ENCODE peak calls at places on chromosomes 3 and 15, in four cellular contexts. Q is left ventricle myocardium inferior, V is activated B cell treated with CpG ODN at 0.5 μM for 24 hours, J is PC-9. G is an unnamed sample.
A peak's percentile ranks its signal among the peaks of the same experiment; 100 is the strongest.

GRCh38 chr3:45057557-45057956 is 31.5 kb downstream of the CLEC3B start:
- DNase-seq in Q (no peak), V (no peak), J (peak; percentile 66), G (no peak)

GRCh38 chr3:161295325-161295724 is 74.2 kb downstream of the NMD3 start:
- DNase-seq in J (no peak), Q (no peak), V (no peak), G (no peak)

GRCh38 chr15:89751748-89752147 is 699 bp upstream of the MESP1 start:
- DNase-seq in Q (no peak), V (no peak), J (peak; percentile 97), G (no peak)

GRCh38 chr3:120561251-120562045 is 34.7 kb upstream of the NDUFB4 start:
- DNase-seq in Q (peak; percentile 66), V (peak; percentile 36), J (no peak), G (peak; percentile 82)

GRCh38 chr3:186612721-186613636 is at the start of gene AHSG:
- DNase-seq in V (no peak), Q (no peak), J (no peak), G (no peak)

GRCh38 chr15:70437882-70438331 is 325.5 kb downstream of the UACA start:
- DNase-seq in Q (no peak), V (no peak), J (peak; percentile 85), G (no peak)

GRCh38 chr3:116440196-116440595 is 5.1 kb downstream of the LSAMP start:
- DNase-seq in J (no peak), V (no peak), Q (no peak), G (no peak)

GRCh38 chr3:190586631-190587000 is 72.7 kb downstream of the IL1RAP start:
- DNase-seq in V (no peak), J (peak; percentile 62), Q (no peak), G (no peak)

GRCh38 chr15:70023064-70023768 is 74.5 kb downstream of the TLE3 start:
- DNase-seq in Q (no peak), V (no peak), J (peak; percentile 66), G (no peak)

GRCh38 chr15:95690631-95691340 is 639.7 kb upstream of the NR2F2 start:
- DNase-seq in Q (no peak), J (no peak), V (no peak), G (no peak)

GRCh38 chr15:66894986-66895780 is 170.2 kb upstream of the SMAD3 start:
- DNase-seq in J (no peak), V (no peak), Q (no peak), G (no peak)

GRCh38 chr3:10772230-10773161 is 43.5 kb upstream of the SLC6A11 start:
- DNase-seq in V (no peak), Q (no peak), J (no peak), G (peak; percentile 30)

GRCh38 chr3:138797508-138798038 is 37.2 kb downstream of the PIK3CB start:
- DNase-seq in Q (no peak), V (no peak), J (no peak), G (no peak)

GRCh38 chr3:116423365-116423764 is 21.9 kb downstream of the LSAMP start:
- DNase-seq in V (no peak), J (no peak), Q (no peak), G (no peak)

GRCh38 chr3:124592658-124593441 is 137.4 kb upstream of the UMPS start:
- DNase-seq in Q (no peak), V (no peak), J (peak; percentile 98), G (no peak)

GRCh38 chr3:52293491-52294319 is 6.1 kb downstream of the GLYCTK start:
- DNase-seq in Q (no peak), J (no peak), V (no peak), G (no peak)

GRCh38 chr3:25397150-25397549 is 30.9 kb upstream of the RARB start:
- DNase-seq in J (no peak), Q (no peak), V (no peak), G (no peak)

GRCh38 chr3:64291345-64291744 is 66.1 kb upstream of the PRICKLE2 start:
- DNase-seq in Q (no peak), J (peak; percentile 69), V (no peak), G (no peak)

GRCh38 chr3:190514163-190515153 is 573 bp downstream of the IL1RAP start:
- DNase-seq in V (peak; percentile 27), Q (peak; percentile 37), J (peak; percentile 60), G (peak; percentile 34)

GRCh38 chr3:143974181-143974876 is 2.7 kb downstream of the DIPK2A start:
- DNase-seq in J (no peak), V (no peak), Q (no peak), G (no peak)

GRCh38 chr3:145882416-145882815 is 278.6 kb downstream of the PLOD2 start:
- DNase-seq in J (no peak), V (no peak), Q (no peak), G (no peak)

GRCh38 chr15:32677238-32677750 is 35.8 kb downstream of the SCG5 start:
- DNase-seq in Q (no peak), J (no peak), V (no peak), G (no peak)

GRCh38 chr15:49215768-49216739 is 46.0 kb downstream of the GALK2 start:
- DNase-seq in V (no peak), Q (peak; percentile 56), J (no peak), G (no peak)

GRCh38 chr3:19901918-19902317 is 32.1 kb downstream of the EFHB start:
- DNase-seq in V (no peak), Q (no peak), J (peak; percentile 40), G (no peak)

GRCh38 chr3:44029100-44029499 is 212.6 kb upstream of the TOPAZ1 start:
- DNase-seq in J (no peak), V (no peak), Q (no peak), G (no peak)

GRCh38 chr3:16452265-16452664 is 61.2 kb downstream of the RFTN1 start:
- DNase-seq in J (no peak), V (no peak), Q (no peak), G (no peak)

GRCh38 chr3:93843981-93844380 is 129.7 kb downstream of the PROS1 start:
- DNase-seq in Q (no peak), V (no peak), J (peak; percentile 42), G (no peak)

GRCh38 chr15:56781666-56782065 is 48.4 kb upstream of the ZNF280D start:
- DNase-seq in V (no peak), J (no peak), Q (no peak), G (no peak)

GRCh38 chr3:25689226-25689625 is 24.5 kb upstream of the TOP2B start:
- DNase-seq in J (no peak), V (no peak), Q (no peak), G (no peak)

GRCh38 chr3:85821130-85821756 is 862.5 kb downstream of the CADM2 start:
- DNase-seq in Q (no peak), V (no peak), J (no peak), G (peak; percentile 60)
- TF ChIP-seq CTCF in Q (peak; percentile 50), V (no peak), J (peak; percentile 73), G (peak; percentile 72)

GRCh38 chr3:122397136-122397645 is 13.2 kb downstream of the FAM162A start:
- DNase-seq in V (no peak), Q (no peak), J (no peak), G (no peak)
- TF ChIP-seq CTCF in V (no peak), Q (no peak), J (no peak), G (no peak)

GRCh38 chr3:46412786-46413298 is 5.8 kb downstream of the CCRL2 start:
- DNase-seq in J (no peak), Q (no peak), V (no peak), G (no peak)

GRCh38 chr3:46410669-46411068 is 3.6 kb downstream of the CCRL2 start:
- DNase-seq in V (no peak), Q (no peak), J (no peak), G (no peak)

GRCh38 chr3:46408853-46409252 is 1.8 kb downstream of the CCRL2 start:
- DNase-seq in J (no peak), V (no peak), Q (no peak), G (no peak)

GRCh38 chr3:46409735-46410489 is 2.9 kb downstream of the CCRL2 start:
- DNase-seq in Q (no peak), J (no peak), V (no peak), G (no peak)

GRCh38 chr3:46411271-46411670 is 4.2 kb downstream of the CCRL2 start:
- DNase-seq in V (no peak), J (no peak), Q (no peak), G (no peak)
- TF ChIP-seq CTCF in V (no peak), J (peak; percentile 39), Q (no peak), G (no peak)

DNA sequence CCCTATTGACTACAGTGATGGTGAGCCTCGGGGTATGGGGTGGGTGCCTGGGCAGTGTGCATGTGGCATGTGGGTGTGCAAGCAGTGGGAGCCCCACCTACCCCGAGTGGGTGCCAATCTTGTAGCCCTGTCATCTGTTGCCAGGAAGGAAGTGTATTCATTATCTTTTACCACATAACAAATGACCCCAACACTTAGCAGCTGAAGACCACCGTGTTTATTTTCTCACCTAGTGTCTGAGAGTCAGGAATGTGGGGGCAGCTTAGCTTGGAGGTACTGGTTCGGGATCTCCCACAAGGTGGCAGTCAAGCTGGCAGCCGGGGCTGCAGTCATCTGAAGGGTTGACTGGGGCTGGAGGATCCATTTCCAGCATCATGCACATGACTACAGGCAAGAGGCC is 21.7 kb downstream of the XYLB start:
- DNase-seq in Q (no peak), J (no peak), V (no peak), G (no peak)
- TF ChIP-seq CTCF in Q (no peak), J (no peak), V (no peak), G (no peak)

GRCh38 chr3:31688847-31689246 is 156.1 kb downstream of the STT3B start:
- DNase-seq in V (no peak), Q (no peak), J (no peak), G (no peak)

GRCh38 chr3:31692714-31693113 is 160.0 kb downstream of the STT3B start:
- DNase-seq in V (no peak), J (no peak), Q (no peak), G (no peak)

GRCh38 chr3:31687020-31687802 is 154.5 kb downstream of the STT3B start:
- DNase-seq in J (no peak), Q (no peak), V (no peak), G (no peak)
- TF ChIP-seq CTCF in J (peak; percentile 21), Q (no peak), V (no peak), G (peak; percentile 23)

GRCh38 chr3:192862408-192863385 is 55.0 kb downstream of the MB21D2 start:
- DNase-seq in Q (no peak), J (no peak), V (no peak), G (no peak)
- TF ChIP-seq CTCF in Q (no peak), J (no peak), V (no peak), G (no peak)

GRCh38 chr3:72538070-72538745 is 310.0 kb downstream of the SHQ1 start:
- DNase-seq in V (no peak), Q (no peak), J (no peak), G (no peak)

GRCh38 chr3:72535789-72536188 is 312.5 kb downstream of the SHQ1 start:
- DNase-seq in Q (no peak), J (no peak), V (no peak), G (no peak)

GRCh38 chr3:72536206-72536887 is 311.9 kb downstream of the SHQ1 start:
- DNase-seq in V (no peak), Q (no peak), J (no peak), G (no peak)

GRCh38 chr3:72537448-72537847 is 310.8 kb downstream of the SHQ1 start:
- DNase-seq in J (no peak), Q (no peak), V (no peak), G (no peak)

DNA sequence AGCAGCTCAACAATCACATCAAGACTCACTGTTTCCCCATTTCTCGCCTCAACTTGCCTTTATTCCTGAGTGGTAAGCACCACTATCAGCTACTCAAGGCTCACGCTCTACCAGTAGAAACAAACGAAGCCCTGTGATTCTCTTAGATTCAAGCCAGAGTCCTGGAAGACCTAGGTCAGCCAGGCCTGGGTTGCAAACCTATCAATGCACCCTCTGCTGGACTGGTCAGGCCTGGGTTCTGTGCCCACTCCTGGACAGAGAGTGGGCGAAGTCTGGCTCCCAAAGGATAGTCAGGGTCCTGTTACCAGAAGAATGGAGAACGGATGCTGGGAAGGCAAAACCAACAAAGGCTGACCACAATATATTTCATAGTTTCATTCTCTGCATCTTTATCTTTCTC is 308.4 kb downstream of the SHQ1 start:
- DNase-seq in J (no peak), Q (no peak), V (no peak), G (no peak)
- TF ChIP-seq CTCF in J (no peak), Q (no peak), V (no peak), G (no peak)

G was measured in glutamatergic neuron.